ENCODE peak calls at places on chromosome 4, in eight cellular contexts. P is hippocampal formation; O is nephron progenitor cell; V is NCI-H524 treated with DMSO at 0.1 percent for 48 hours; S is ELF-1; J is A172; N is stimulated activated CD8-positive, alpha-beta memory T cell treated with anti-CD3 and anti-CD28 coated beads, Interleukin-4, amount 100 ng/mL, for 48 hours; M is lower lobe of right lung. E is an unnamed sample.

GRCh38 chr4:54525602-54526001 is 132.2 kb upstream of the KIT start:
- DNase-seq in P (no peak), O (no peak), V (no peak), S (peak), J (peak), N (no peak), M (no peak), E (no peak)

GRCh38 chr4:169677150-169677732 is 56.9 kb downstream of the CLCN3 start:
- DNase-seq in P (no peak), O (no peak), V (no peak), S (no peak), J (no peak), N (no peak), M (no peak), E (no peak)

GRCh38 chr4:99305638-99306380 is 15.0 kb upstream of the ADH1A start:
- DNase-seq in P (no peak), O (no peak), V (no peak), S (no peak), J (no peak), N (no peak), M (no peak), E (no peak)

GRCh38 chr4:6470502-6471302 is 1.7 kb downstream of the PPP2R2C start:
- DNase-seq in P (peak), O (peak), V (no peak), S (peak), J (peak), N (peak), M (no peak), E (no peak)

GRCh38 chr4:165972747-165973146 is 99.7 kb downstream of the TLL1 start:
- DNase-seq in P (no peak), O (no peak), V (no peak), S (no peak), J (no peak), N (no peak), M (no peak), E (no peak)

GRCh38 chr4:155953151-155954117 is at the start of gene CTSO:
- DNase-seq in P (peak), O (peak), V (peak), S (peak), J (peak), N (peak), M (peak), E (peak)

GRCh38 chr4:6727943-6728250 is 11.9 kb downstream of the BLOC1S4 start:
- DNase-seq in P (no peak), O (no peak), V (no peak), S (no peak), J (no peak), N (no peak), M (no peak), E (no peak)

GRCh38 chr4:141346144-141346543 is 125.4 kb downstream of the ZNF330 start:
- DNase-seq in P (no peak), O (no peak), V (no peak), S (no peak), J (peak), N (no peak), M (no peak), E (no peak)

GRCh38 chr4:39452860-39453587 is 5.7 kb downstream of the RPL9 start:
- DNase-seq in P (no peak), O (no peak), V (no peak), S (no peak), J (no peak), N (no peak), M (no peak), E (no peak)

GRCh38 chr4:112860731-112861377 is 188.6 kb upstream of the ANK2 start:
- DNase-seq in P (no peak), O (no peak), V (no peak), S (peak), J (no peak), N (no peak), M (no peak), E (no peak)

GRCh38 chr4:136121431-136121830 is 1410.9 kb downstream of the PCDH18 start:
- DNase-seq in P (no peak), O (no peak), V (no peak), S (no peak), J (no peak), N (no peak), M (no peak), E (no peak)

GRCh38 chr4:127870688-127871087 is 10.0 kb upstream of the PLK4 start:
- DNase-seq in P (no peak), O (no peak), V (no peak), S (peak), J (peak), N (no peak), M (no peak), E (no peak)

GRCh38 chr4:138111462-138112000 is 130.6 kb downstream of the SLC7A11 start:
- DNase-seq in P (no peak), O (no peak), V (no peak), S (peak), J (peak), N (no peak), M (no peak), E (no peak)

GRCh38 chr4:183337833-183338232 is 15.6 kb upstream of the CLDN24 start:
- DNase-seq in P (no peak), O (no peak), V (no peak), S (no peak), J (peak), N (no peak), M (no peak), E (no peak)